ENCODE peak calls at places on chromosomes 12 and 14, in seven cellular contexts. O, P, U, H, V, R and J are unnamed samples.

GRCh38 chr12:118220697-118221096 is 84.8 kb downstream of the PEBP1 start:
- DNase-seq in V (no peak), H (peak), R (no peak), U (no peak), O (no peak), P (no peak), J (no peak)

GRCh38 chr14:45091696-45092095 is 7.8 kb downstream of the PRPF39 start:
- DNase-seq in P (no peak), O (no peak), H (peak), U (no peak), R (no peak), V (no peak), J (no peak)

GRCh38 chr14:51453869-51454268 is 197.8 kb upstream of the FRMD6 start:
- DNase-seq in R (peak), O (no peak), U (no peak), H (no peak), V (peak), P (no peak), J (no peak)

GRCh38 chr12:110175201-110175600 is 51.0 kb downstream of the IFT81 start:
- DNase-seq in U (no peak), O (no peak), H (no peak), P (no peak), V (no peak), R (no peak), J (no peak)

GRCh38 chr12:11829764-11830194 is 180.3 kb downstream of the ETV6 start:
- DNase-seq in V (no peak), R (no peak), P (no peak), O (no peak), U (peak), H (no peak), J (no peak)

GRCh38 chr14:37246427-37246829 is 48.7 kb downstream of the MIPOL1 start:
- DNase-seq in R (peak), O (no peak), V (peak), U (peak), P (no peak), H (peak), J (peak)

GRCh38 chr14:69997849-69998248 is 118.6 kb downstream of the SMOC1 start:
- DNase-seq in R (peak), U (no peak), H (peak), V (peak), O (no peak), P (no peak), J (no peak)

GRCh38 chr12:109212460-109213115 is 96.2 kb downstream of the ACACB start:
- DNase-seq in H (no peak), U (no peak), R (no peak), P (no peak), O (no peak), V (no peak), J (no peak)

GRCh38 chr14:50018236-50019210 is 97.8 kb downstream of the VCPKMT start:
- DNase-seq in H (peak), U (no peak), P (no peak), R (peak), O (no peak), V (no peak), J (no peak)

GRCh38 chr12:121858662-121859572 is at the start of gene HPD:
- DNase-seq in H (peak), P (no peak), V (peak), U (no peak), R (peak), O (peak), J (no peak)

GRCh38 chr12:132899033-132899432 is 11.6 kb upstream of the CHFR start:
- DNase-seq in U (no peak), O (no peak), R (no peak), H (peak), P (no peak), V (no peak), J (no peak)

GRCh38 chr12:120350576-120351350 is 18.2 kb downstream of the MSI1 start:
- DNase-seq in P (peak), V (no peak), O (no peak), R (no peak), U (no peak), H (no peak), J (no peak)

GRCh38 chr14:83757896-83758295 is 1772.0 kb upstream of the FLRT2 start:
- DNase-seq in P (no peak), U (no peak), R (no peak), O (no peak), V (no peak), H (no peak), J (no peak)

GRCh38 chr12:55829967-55830600 is 697 bp upstream of the DNAJC14 start:
- DNase-seq in H (no peak), U (peak), R (no peak), O (no peak), V (no peak), P (peak), J (no peak)

GRCh38 chr12:56636118-56636674 is 6.1 kb upstream of the BAZ2A start:
- DNase-seq in H (peak), V (peak), P (peak), R (peak), U (peak), O (peak), J (peak)

GRCh38 chr14:100022772-100023451 is 42.3 kb upstream of the EVL start:
- DNase-seq in R (peak), H (no peak), V (no peak), O (no peak), P (no peak), U (no peak), J (no peak)

GRCh38 chr12:113418213-113418879 is 3.8 kb upstream of the SDSL start:
- DNase-seq in V (no peak), P (peak), R (no peak), H (no peak), U (no peak), O (no peak), J (no peak)

GRCh38 chr12:88036368-88036965 is 7.3 kb upstream of the C12orf50 start:
- DNase-seq in P (no peak), O (no peak), H (peak), V (peak), U (no peak), R (peak), J (no peak)

GRCh38 chr12:11765817-11766794 is 116.6 kb downstream of the ETV6 start:
- DNase-seq in H (peak), U (no peak), R (no peak), O (no peak), V (no peak), P (no peak), J (peak)

GRCh38 chr12:42790761-42791151 is 201.2 kb upstream of the PRICKLE1 start:
- DNase-seq in U (peak), O (no peak), R (peak), P (no peak), H (peak), V (no peak), J (no peak)

GRCh38 chr14:26021759-26022158 is 576.1 kb downstream of the NOVA1 start:
- DNase-seq in P (no peak), U (no peak), O (no peak), R (no peak), H (no peak), V (no peak), J (no peak)

GRCh38 chr12:89932950-89933349 is 224.3 kb upstream of the ATP2B1 start:
- DNase-seq in H (no peak), R (no peak), V (no peak), O (no peak), U (no peak), P (no peak), J (no peak)

GRCh38 chr14:95255487-95255886 is 64.2 kb downstream of the CLMN start:
- DNase-seq in O (peak), V (peak), R (peak), H (peak), P (peak), U (peak), J (peak)